ENCODE peak calls at places on chromosomes 7 and 10, in five cellular contexts. E, P, Z, J and D are unnamed samples.

GRCh38 chr10:133038276-133038823 is 49.4 kb upstream of the ADGRA1 start:
- DNase-seq in E (no peak), P (no peak), Z (no peak), J (no peak), D (no peak)

GRCh38 chr10:61943699-61944444 is 42.4 kb downstream of the ARID5B start:
- DNase-seq in E (no peak), P (no peak), Z (no peak), J (no peak), D (peak)

GRCh38 chr7:12943781-12944180 is 256.3 kb downstream of the ARL4A start:
- DNase-seq in E (no peak), P (no peak), Z (no peak), J (no peak), D (no peak)

GRCh38 chr10:5683065-5683464 is 1.6 kb upstream of the TASOR2 start:
- DNase-seq in E (no peak), P (no peak), Z (no peak), J (no peak), D (no peak)

GRCh38 chr7:94514140-94514889 is 4.7 kb downstream of the CASD1 start:
- DNase-seq in E (no peak), P (no peak), Z (no peak), J (no peak), D (no peak)

GRCh38 chr10:50387736-50388081 is 136.4 kb upstream of the ASAH2 start:
- DNase-seq in E (no peak), P (no peak), Z (no peak), J (no peak), D (no peak)

GRCh38 chr10:78964952-78965633 is 103.7 kb upstream of the ZMIZ1 start:
- DNase-seq in E (peak), P (no peak), Z (no peak), J (peak), D (peak)

GRCh38 chr10:118394557-118395194 is 52.6 kb upstream of the FAM204A start:
- DNase-seq in E (no peak), P (no peak), Z (no peak), J (no peak), D (no peak)

GRCh38 chr7:23672033-23672432 is 8.0 kb upstream of the FAM221A start:
- DNase-seq in E (no peak), P (no peak), Z (no peak), J (no peak), D (no peak)

GRCh38 chr10:75408512-75408881 is 6.9 kb upstream of the ZNF503 start:
- DNase-seq in E (no peak), P (no peak), Z (no peak), J (no peak), D (no peak)

GRCh38 chr7:90769036-90769435 is 172.9 kb downstream of the CDK14 start:
- DNase-seq in E (no peak), P (no peak), Z (no peak), J (no peak), D (no peak)

GRCh38 chr7:99576251-99576650 is 17.8 kb downstream of the ZNF655 start:
- DNase-seq in E (no peak), P (no peak), Z (no peak), J (no peak), D (no peak)

GRCh38 chr10:102404361-102405107 is 9.0 kb downstream of the NFKB2 start:
- DNase-seq in E (no peak), P (no peak), Z (no peak), J (no peak), D (no peak)

GRCh38 chr10:5151076-5151475 is 33.9 kb downstream of the AKR1C8 start:
- DNase-seq in E (no peak), P (no peak), Z (no peak), J (no peak), D (no peak)

GRCh38 chr7:106646256-106646655 is 14.7 kb downstream of the CCDC71L start:
- DNase-seq in E (no peak), P (no peak), Z (no peak), J (no peak), D (no peak)

GRCh38 chr10:63630928-63631685 is 109.9 kb downstream of the REEP3 start:
- DNase-seq in E (peak), P (no peak), Z (no peak), J (no peak), D (peak)

GRCh38 chr7:68873616-68874015 is 724.7 kb upstream of the AUTS2 start:
- DNase-seq in E (no peak), P (no peak), Z (no peak), J (no peak), D (no peak)

GRCh38 chr10:14412624-14413023 is 81.9 kb upstream of the FRMD4A start:
- DNase-seq in E (no peak), P (no peak), Z (no peak), J (no peak), D (no peak)

GRCh38 chr10:101139421-101139911 is 8.4 kb downstream of the TLX1 start:
- DNase-seq in E (no peak), P (no peak), Z (no peak), J (no peak), D (no peak)

GRCh38 chr7:3177271-3177670 is 123.8 kb upstream of the SDK1 start:
- DNase-seq in E (no peak), P (no peak), Z (no peak), J (no peak), D (no peak)